ENCODE peak calls at places on chromosomes 5 and 9, in five cellular contexts. One of them, this sample, is unnamed.

GRCh38 chr5:37838152-37838932 is 1.5 kb downstream of the GDNF start:
- DNase-seq in stomach: no peak
- DNase-seq in neural progenitor cell: peak
- DNase-seq in CD8-positive, alpha-beta T cell: no peak
- DNase-seq in mammary epithelial cell: peak
- DNase-seq in this sample: no peak

GRCh38 chr5:154758501-154758900 is 3.3 kb downstream of the LARP1 start:
- DNase-seq in CD8-positive, alpha-beta T cell: no peak
- DNase-seq in neural progenitor cell: no peak
- DNase-seq in mammary epithelial cell: no peak
- DNase-seq in stomach: no peak
- DNase-seq in this sample: no peak

GRCh38 chr5:135135530-135136201 is 101.6 kb upstream of the PITX1 start:
- DNase-seq in mammary epithelial cell: peak
- DNase-seq in CD8-positive, alpha-beta T cell: no peak
- DNase-seq in neural progenitor cell: no peak
- DNase-seq in stomach: peak
- DNase-seq in this sample: no peak

GRCh38 chr5:137310051-137310730 is 188.9 kb downstream of the SPOCK1 start:
- DNase-seq in neural progenitor cell: no peak
- DNase-seq in mammary epithelial cell: peak
- DNase-seq in CD8-positive, alpha-beta T cell: no peak
- DNase-seq in stomach: no peak
- DNase-seq in this sample: no peak

GRCh38 chr5:39013938-39014337 is 60.3 kb downstream of the RICTOR start:
- DNase-seq in mammary epithelial cell: no peak
- DNase-seq in stomach: no peak
- DNase-seq in neural progenitor cell: no peak
- DNase-seq in CD8-positive, alpha-beta T cell: no peak
- DNase-seq in this sample: no peak

GRCh38 chr5:115170128-115170923 is 618 bp upstream of the TRIM36 start:
- DNase-seq in neural progenitor cell: peak
- DNase-seq in mammary epithelial cell: no peak
- DNase-seq in CD8-positive, alpha-beta T cell: no peak
- DNase-seq in stomach: no peak
- DNase-seq in this sample: no peak

GRCh38 chr5:137802282-137803210 is 48.4 kb upstream of the HNRNPA0 start:
- DNase-seq in mammary epithelial cell: no peak
- DNase-seq in stomach: no peak
- DNase-seq in CD8-positive, alpha-beta T cell: no peak
- DNase-seq in neural progenitor cell: no peak
- DNase-seq in this sample: no peak

GRCh38 chr5:55306641-55307382 is 682 bp downstream of the DHX29 start:
- DNase-seq in CD8-positive, alpha-beta T cell: no peak
- DNase-seq in stomach: no peak
- DNase-seq in mammary epithelial cell: peak
- DNase-seq in neural progenitor cell: no peak
- DNase-seq in this sample: no peak

GRCh38 chr9:98856982-98857381 is 49.5 kb downstream of the GALNT12 start:
- DNase-seq in neural progenitor cell: no peak
- DNase-seq in mammary epithelial cell: no peak
- DNase-seq in CD8-positive, alpha-beta T cell: no peak
- DNase-seq in stomach: no peak
- DNase-seq in this sample: no peak

GRCh38 chr5:29005386-29005785 is 1967.0 kb upstream of the CDH9 start:
- DNase-seq in neural progenitor cell: peak
- DNase-seq in stomach: no peak
- DNase-seq in CD8-positive, alpha-beta T cell: no peak
- DNase-seq in mammary epithelial cell: no peak
- DNase-seq in this sample: peak

GRCh38 chr5:131821221-131821620 is 24.4 kb upstream of the FNIP1 start:
- DNase-seq in neural progenitor cell: no peak
- DNase-seq in mammary epithelial cell: no peak
- DNase-seq in stomach: no peak
- DNase-seq in CD8-positive, alpha-beta T cell: no peak
- DNase-seq in this sample: no peak

GRCh38 chr5:107391787-107392186 is 278.9 kb downstream of the EFNA5 start:
- DNase-seq in neural progenitor cell: no peak
- DNase-seq in CD8-positive, alpha-beta T cell: no peak
- DNase-seq in stomach: no peak
- DNase-seq in mammary epithelial cell: no peak
- DNase-seq in this sample: no peak

GRCh38 chr5:107389130-107389553 is 281.6 kb downstream of the EFNA5 start:
- DNase-seq in mammary epithelial cell: peak
- DNase-seq in neural progenitor cell: no peak
- DNase-seq in stomach: peak
- DNase-seq in CD8-positive, alpha-beta T cell: no peak
- DNase-seq in this sample: peak

GRCh38 chr5:107389769-107390168 is 281.0 kb downstream of the EFNA5 start:
- DNase-seq in CD8-positive, alpha-beta T cell: no peak
- DNase-seq in neural progenitor cell: no peak
- DNase-seq in stomach: no peak
- DNase-seq in mammary epithelial cell: no peak
- DNase-seq in this sample: no peak

GRCh38 chr5:107385701-107386100 is 285.0 kb downstream of the EFNA5 start:
- DNase-seq in CD8-positive, alpha-beta T cell: no peak
- DNase-seq in mammary epithelial cell: no peak
- DNase-seq in stomach: no peak
- DNase-seq in neural progenitor cell: peak
- DNase-seq in this sample: no peak

GRCh38 chr5:107388111-107388861 is 282.5 kb downstream of the EFNA5 start:
- DNase-seq in stomach: no peak
- DNase-seq in neural progenitor cell: no peak
- DNase-seq in mammary epithelial cell: peak
- DNase-seq in CD8-positive, alpha-beta T cell: no peak
- DNase-seq in this sample: no peak
- H3K4me3 ChIP-seq in stomach: no peak
- H3K4me3 ChIP-seq in neural progenitor cell: no peak
- H3K4me3 ChIP-seq in mammary epithelial cell: peak
- H3K4me3 ChIP-seq in CD8-positive, alpha-beta T cell: no peak
- H3K4me3 ChIP-seq in this sample: no peak

DNA sequence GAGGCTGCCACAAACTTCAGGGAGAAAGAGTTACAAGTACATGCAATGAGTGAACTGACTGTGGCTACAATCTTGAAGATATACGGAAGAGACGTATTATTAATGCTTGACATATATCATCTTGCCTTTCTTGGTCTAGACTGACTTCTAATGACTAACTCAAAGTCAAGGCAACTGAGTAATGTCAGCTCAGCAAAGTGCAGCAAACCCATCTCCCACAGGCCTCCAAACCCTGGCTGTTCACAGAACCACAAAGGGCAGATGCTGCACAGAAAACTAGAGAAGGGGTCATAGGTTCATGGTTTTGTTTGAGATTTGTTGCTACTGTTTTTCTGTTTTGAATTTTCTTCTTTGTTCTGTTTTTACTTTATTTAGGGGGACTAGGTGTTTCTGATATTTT is 21.0 kb downstream of the IL7R start:
- DNase-seq in mammary epithelial cell: no peak
- DNase-seq in stomach: no peak
- DNase-seq in neural progenitor cell: no peak
- DNase-seq in CD8-positive, alpha-beta T cell: no peak
- DNase-seq in this sample: no peak
- H3K4me3 ChIP-seq in mammary epithelial cell: no peak
- H3K4me3 ChIP-seq in stomach: no peak
- H3K4me3 ChIP-seq in neural progenitor cell: no peak
- H3K4me3 ChIP-seq in CD8-positive, alpha-beta T cell: no peak
- H3K4me3 ChIP-seq in this sample: no peak

DNA sequence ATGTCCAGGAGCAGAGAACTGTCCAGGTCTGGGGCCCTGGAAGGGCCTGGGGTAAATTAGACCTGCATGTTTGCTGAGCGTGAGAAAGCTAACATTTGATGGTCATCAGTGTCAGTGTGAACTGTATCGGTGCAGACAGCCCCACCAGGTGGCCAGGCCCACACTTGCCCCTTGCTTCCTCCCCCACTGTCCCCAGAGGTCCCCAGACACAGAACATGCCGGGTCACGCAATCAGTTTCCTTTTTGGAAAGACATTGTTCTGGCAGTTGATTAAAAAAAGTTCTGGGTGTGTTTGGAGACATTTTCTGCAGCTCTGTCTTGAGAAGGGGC is 1.5 kb downstream of the NKD2 start:
- DNase-seq in stomach: no peak
- DNase-seq in neural progenitor cell: no peak
- DNase-seq in CD8-positive, alpha-beta T cell: no peak
- DNase-seq in mammary epithelial cell: no peak
- DNase-seq in this sample: no peak
- H3K4me3 ChIP-seq in stomach: peak
- H3K4me3 ChIP-seq in neural progenitor cell: no peak
- H3K4me3 ChIP-seq in CD8-positive, alpha-beta T cell: no peak
- H3K4me3 ChIP-seq in mammary epithelial cell: no peak
- H3K4me3 ChIP-seq in this sample: peak

DNA sequence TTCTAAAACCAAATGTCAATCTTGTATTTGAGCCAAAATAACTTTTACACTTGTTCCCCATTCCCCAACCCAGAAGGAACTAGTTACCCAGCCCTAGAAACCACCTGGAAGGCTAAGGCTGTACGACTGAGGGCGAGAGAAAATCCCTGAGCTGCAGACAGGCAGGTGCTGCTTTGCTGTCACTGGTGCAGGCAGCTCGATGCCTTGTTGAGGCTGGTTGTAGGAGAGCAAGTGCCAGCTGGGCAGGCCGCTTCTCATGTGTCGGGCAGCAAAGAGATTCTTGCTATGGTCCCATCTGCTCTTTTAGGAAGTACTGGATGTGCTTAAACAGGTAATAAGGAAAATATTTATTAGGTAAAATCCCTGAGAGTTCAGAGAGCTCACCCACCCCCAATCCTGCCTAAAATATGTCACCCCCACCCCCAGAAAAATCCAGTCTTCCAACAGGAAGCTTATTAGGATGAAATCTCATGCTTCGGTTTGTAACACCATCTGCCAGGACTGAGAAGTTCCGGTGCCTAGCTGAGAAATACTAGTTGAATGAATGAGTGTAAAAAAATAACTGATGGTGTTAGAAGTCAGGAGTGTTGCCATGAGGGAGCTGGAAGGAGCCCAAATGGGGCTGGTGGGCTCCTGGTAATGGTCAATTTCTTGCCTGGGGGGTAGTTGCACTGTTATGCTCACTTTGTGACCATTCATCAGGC is 91.1 kb upstream of the DMRT1 start:
- DNase-seq in CD8-positive, alpha-beta T cell: no peak
- DNase-seq in stomach: no peak
- DNase-seq in mammary epithelial cell: no peak
- DNase-seq in neural progenitor cell: no peak
- DNase-seq in this sample: no peak
- H3K4me3 ChIP-seq in CD8-positive, alpha-beta T cell: no peak
- H3K4me3 ChIP-seq in stomach: no peak
- H3K4me3 ChIP-seq in mammary epithelial cell: no peak
- H3K4me3 ChIP-seq in neural progenitor cell: no peak
- H3K4me3 ChIP-seq in this sample: no peak

DNA sequence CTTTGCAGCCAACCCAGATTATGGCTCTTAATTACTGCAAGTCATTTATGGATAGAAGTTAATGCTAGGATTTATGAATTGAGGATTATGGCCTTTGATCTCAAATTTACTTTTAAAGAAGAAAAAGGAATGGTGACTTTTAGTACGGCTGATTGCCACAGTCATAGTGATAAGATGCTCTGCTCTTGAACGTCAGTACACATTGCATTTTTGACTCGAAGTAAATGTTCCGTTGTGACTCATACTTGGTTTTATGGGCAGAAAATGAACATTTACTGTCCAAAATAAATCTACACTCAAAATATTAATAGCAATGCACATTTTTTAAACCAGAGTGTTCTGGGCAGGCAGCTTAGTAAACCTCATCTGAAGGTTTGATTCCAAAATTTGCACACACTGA is 825 bp downstream of the ADAMTSL1 start:
- DNase-seq in stomach: no peak
- DNase-seq in neural progenitor cell: no peak
- DNase-seq in CD8-positive, alpha-beta T cell: no peak
- DNase-seq in mammary epithelial cell: no peak
- DNase-seq in this sample: no peak
- H3K4me3 ChIP-seq in stomach: peak
- H3K4me3 ChIP-seq in neural progenitor cell: peak
- H3K4me3 ChIP-seq in CD8-positive, alpha-beta T cell: no peak
- H3K4me3 ChIP-seq in mammary epithelial cell: no peak
- H3K4me3 ChIP-seq in this sample: no peak

GRCh38 chr9:123265833-123266232 is 2.6 kb downstream of the STRBP start:
- DNase-seq in neural progenitor cell: no peak
- DNase-seq in CD8-positive, alpha-beta T cell: no peak
- DNase-seq in mammary epithelial cell: no peak
- DNase-seq in stomach: no peak
- DNase-seq in this sample: no peak
- H3K4me3 ChIP-seq in neural progenitor cell: no peak
- H3K4me3 ChIP-seq in CD8-positive, alpha-beta T cell: no peak
- H3K4me3 ChIP-seq in mammary epithelial cell: no peak
- H3K4me3 ChIP-seq in stomach: no peak
- H3K4me3 ChIP-seq in this sample: no peak

GRCh38 chr5:164722702-164723101 is 1217.3 kb downstream of the MAT2B start:
- DNase-seq in neural progenitor cell: no peak
- DNase-seq in mammary epithelial cell: no peak
- DNase-seq in CD8-positive, alpha-beta T cell: no peak
- DNase-seq in stomach: no peak
- DNase-seq in this sample: no peak
- H3K4me3 ChIP-seq in neural progenitor cell: no peak
- H3K4me3 ChIP-seq in mammary epithelial cell: no peak
- H3K4me3 ChIP-seq in CD8-positive, alpha-beta T cell: no peak
- H3K4me3 ChIP-seq in stomach: no peak
- H3K4me3 ChIP-seq in this sample: no peak

GRCh38 chr5:71588533-71588885 is 1.4 kb downstream of the MCCC2 start:
- DNase-seq in mammary epithelial cell: no peak
- DNase-seq in stomach: no peak
- DNase-seq in CD8-positive, alpha-beta T cell: no peak
- DNase-seq in neural progenitor cell: no peak
- DNase-seq in this sample: no peak
- H3K4me3 ChIP-seq in mammary epithelial cell: no peak
- H3K4me3 ChIP-seq in stomach: peak
- H3K4me3 ChIP-seq in CD8-positive, alpha-beta T cell: no peak
- H3K4me3 ChIP-seq in neural progenitor cell: no peak
- H3K4me3 ChIP-seq in this sample: no peak

GRCh38 chr9:89435315-89435823 is 62.5 kb downstream of the SEMA4D start:
- DNase-seq in neural progenitor cell: peak
- DNase-seq in mammary epithelial cell: peak
- DNase-seq in stomach: peak
- DNase-seq in CD8-positive, alpha-beta T cell: no peak
- DNase-seq in this sample: no peak

GRCh38 chr9:89437772-89438171 is 60.1 kb downstream of the SEMA4D start:
- DNase-seq in CD8-positive, alpha-beta T cell: no peak
- DNase-seq in stomach: no peak
- DNase-seq in mammary epithelial cell: no peak
- DNase-seq in neural progenitor cell: no peak
- DNase-seq in this sample: no peak

GRCh38 chr9:89436326-89436725 is 61.6 kb downstream of the SEMA4D start:
- DNase-seq in stomach: no peak
- DNase-seq in CD8-positive, alpha-beta T cell: no peak
- DNase-seq in mammary epithelial cell: no peak
- DNase-seq in neural progenitor cell: no peak
- DNase-seq in this sample: no peak

GRCh38 chr9:89438194-89438593 is 59.7 kb downstream of the SEMA4D start:
- DNase-seq in neural progenitor cell: no peak
- DNase-seq in mammary epithelial cell: no peak
- DNase-seq in CD8-positive, alpha-beta T cell: no peak
- DNase-seq in stomach: no peak
- DNase-seq in this sample: no peak

GRCh38 chr9:89436963-89437625 is 60.8 kb downstream of the SEMA4D start:
- DNase-seq in CD8-positive, alpha-beta T cell: peak
- DNase-seq in stomach: peak
- DNase-seq in mammary epithelial cell: peak
- DNase-seq in neural progenitor cell: no peak
- DNase-seq in this sample: peak
- H3K4me3 ChIP-seq in CD8-positive, alpha-beta T cell: peak
- H3K4me3 ChIP-seq in stomach: no peak
- H3K4me3 ChIP-seq in mammary epithelial cell: no peak
- H3K4me3 ChIP-seq in neural progenitor cell: no peak
- H3K4me3 ChIP-seq in this sample: no peak